ENCODE peak calls at places on chromosomes 13 and 19, in seven cellular contexts. Z is CD4-positive, alpha-beta T cell; U is central memory CD8-positive, alpha-beta T cell; R is SK-N-SH treated with all-trans-retinoic acid at 6 μM for 48 hours; L is Right ventricle myocardium inferior; T is stimulated activated naive B cell treated with anti-CD40 and anti-IgM and Interleukin-4, amounts not matched to agents 10 μg/mL and 1 μg/mL and 100 μg/mL, for 72 hours; H is HepG2. Y is an unnamed sample.
A peak's percentile ranks its signal among the peaks of the same experiment; 100 is the strongest.

GRCh38 chr13:50893211-50893852 is 16.3 kb upstream of the RNASEH2B start:
- ATAC-seq in T (peak; percentile 87), H (no peak), L (no peak), R (peak; percentile 95), Z (peak; percentile 92), U (peak; percentile 88), Y (peak; percentile 78)

GRCh38 chr19:18741124-18741493 is 50.0 kb downstream of the COMP start:
- ATAC-seq in T (no peak), R (no peak), Z (no peak), U (no peak), H (peak; percentile 14), L (no peak), Y (no peak)

GRCh38 chr13:28161370-28161769 is 23.0 kb downstream of the PAN3 start:
- ATAC-seq in L (no peak), R (peak; percentile 28), H (peak; percentile 61), Z (no peak), T (peak; percentile 65), U (no peak), Y (no peak)

GRCh38 chr13:85093808-85094207 is 705.4 kb downstream of the SLITRK6 start:
- ATAC-seq in Z (no peak), L (peak; percentile 60), U (no peak), R (no peak), T (no peak), H (no peak), Y (no peak)

GRCh38 chr13:30149248-30149647 is 158.1 kb downstream of the KATNAL1 start:
- ATAC-seq in Z (no peak), T (no peak), L (no peak), R (no peak), U (no peak), H (no peak), Y (no peak)

GRCh38 chr19:4327877-4328242 is 10.8 kb downstream of the STAP2 start:
- ATAC-seq in T (peak; percentile 10), U (no peak), H (peak; percentile 14), Z (peak; percentile 19), R (peak; percentile 35), L (no peak), Y (no peak)

GRCh38 chr19:6278740-6279619 is 795 bp downstream of the MLLT1 start:
- ATAC-seq in H (peak; percentile 20), U (no peak), R (peak; percentile 8), L (no peak), T (peak; percentile 2), Z (peak; percentile 4), Y (peak; percentile 18)

GRCh38 chr13:113361406-113361805 is 2.5 kb downstream of the GRTP1 start:
- ATAC-seq in R (no peak), U (no peak), L (no peak), T (peak; percentile 69), Z (no peak), H (no peak), Y (peak; percentile 47)

GRCh38 chr19:18438331-18439024 is 545 bp upstream of the ISYNA1 start:
- ATAC-seq in Z (no peak), H (peak; percentile 40), L (peak; percentile 20), R (peak; percentile 0), T (no peak), U (no peak), Y (no peak)

GRCh38 chr13:43908156-43909126 is 28.7 kb downstream of the LACC1 start:
- ATAC-seq in U (no peak), H (no peak), R (peak; percentile 74), L (no peak), Z (peak; percentile 41), T (peak; percentile 33), Y (no peak)

Y was measured in stimulated activated memory B cell treated with anti-CD40 and anti-IgM and Interleukin-4, amounts not matched to agents 10 μg/mL and 1 μg/mL and 100 μg/mL, for 72 hours.